ENCODE peak calls at places on chromosomes 11 and 22, in four cellular contexts. R is lower lobe of right lung, C is pancreas, A is spleen. G is an unnamed sample.

GRCh38 chr11:67662806-67663514 is 11.5 kb downstream of the ALDH3B2 start:
- DNase-seq in C (no peak), R (no peak), A (no peak), G (no peak)

GRCh38 chr11:14499178-14499559 is 442 bp downstream of the COPB1 start:
- DNase-seq in C (peak), R (peak), A (peak), G (peak)

GRCh38 chr11:64960719-64961118 is 11.2 kb downstream of the MAJIN start:
- DNase-seq in A (no peak), C (no peak), R (no peak), G (no peak)

GRCh38 chr11:101436511-101437142 is 147.2 kb downstream of the TRPC6 start:
- DNase-seq in R (no peak), A (no peak), C (peak), G (peak)

GRCh38 chr11:61075891-61076290 is 26.4 kb upstream of the CD5 start:
- DNase-seq in C (no peak), A (no peak), R (no peak), G (no peak)

GRCh38 chr11:77547863-77548551 is 41.7 kb upstream of the AQP11 start:
- DNase-seq in R (no peak), C (peak), A (no peak), G (peak)

GRCh38 chr11:31826530-31827438 is 15.7 kb upstream of the PAX6 start:
- DNase-seq in C (no peak), A (no peak), R (no peak), G (no peak)

GRCh38 chr22:33188316-33188715 is 130.1 kb upstream of the SYN3 start:
- DNase-seq in R (no peak), C (no peak), A (no peak), G (no peak)

GRCh38 chr11:69881467-69882269 is 62.5 kb upstream of the FGF3 start:
- DNase-seq in R (peak), A (peak), C (no peak), G (no peak)

GRCh38 chr11:643366-643765 is 6.3 kb downstream of the DRD4 start:
- DNase-seq in R (no peak), C (no peak), A (no peak), G (no peak)

GRCh38 chr11:28104984-28105383 is 3.0 kb downstream of the KIF18A start:
- DNase-seq in R (no peak), C (no peak), A (no peak), G (no peak)

GRCh38 chr11:28105869-28106268 is 2.1 kb downstream of the KIF18A start:
- DNase-seq in R (no peak), C (no peak), A (no peak), G (no peak)

GRCh38 chr11:28107331-28107725 is 628 bp downstream of the KIF18A start:
- DNase-seq in R (no peak), C (no peak), A (no peak), G (peak)

GRCh38 chr11:28106351-28107043 is 1.5 kb downstream of the KIF18A start:
- DNase-seq in A (peak), C (no peak), R (no peak), G (no peak)

DNA sequence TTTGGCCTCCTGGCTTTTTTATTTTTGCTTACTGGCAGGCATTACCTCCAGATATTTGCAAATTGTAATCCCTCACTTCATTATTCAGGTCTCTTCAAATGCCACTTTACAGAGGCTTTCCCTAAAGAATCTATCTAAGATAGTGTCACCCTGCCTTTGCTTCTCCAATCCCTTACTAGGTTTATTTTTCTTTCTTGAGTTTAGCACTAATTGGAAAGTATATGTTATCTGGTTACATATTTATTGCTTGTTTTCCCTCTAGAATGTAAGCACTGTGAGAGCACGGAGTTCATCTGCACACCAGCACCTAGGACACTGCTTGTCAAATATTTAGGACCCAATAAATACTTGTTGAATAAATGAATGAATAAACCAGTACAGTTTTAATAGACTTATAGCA is 3.5 kb downstream of the KIF18A start:
- DNase-seq in A (no peak), R (no peak), C (no peak), G (no peak)
- H3K27ac ChIP-seq in A (no peak), R (no peak), C (no peak), G (no peak)

GRCh38 chr22:17570851-17571631 is 7.7 kb downstream of the SLC25A18 start:
- DNase-seq in A (peak), R (peak), C (no peak), G (no peak)
- H3K4me3 ChIP-seq in A (no peak), R (peak), C (peak), G (no peak)

GRCh38 chr22:48523091-48523490 is 1304.6 kb downstream of the BRD1 start:
- DNase-seq in C (no peak), A (no peak), R (no peak), G (no peak)
- TF ChIP-seq CTCF in C (no peak), A (no peak), R (no peak), G (no peak)

DNA sequence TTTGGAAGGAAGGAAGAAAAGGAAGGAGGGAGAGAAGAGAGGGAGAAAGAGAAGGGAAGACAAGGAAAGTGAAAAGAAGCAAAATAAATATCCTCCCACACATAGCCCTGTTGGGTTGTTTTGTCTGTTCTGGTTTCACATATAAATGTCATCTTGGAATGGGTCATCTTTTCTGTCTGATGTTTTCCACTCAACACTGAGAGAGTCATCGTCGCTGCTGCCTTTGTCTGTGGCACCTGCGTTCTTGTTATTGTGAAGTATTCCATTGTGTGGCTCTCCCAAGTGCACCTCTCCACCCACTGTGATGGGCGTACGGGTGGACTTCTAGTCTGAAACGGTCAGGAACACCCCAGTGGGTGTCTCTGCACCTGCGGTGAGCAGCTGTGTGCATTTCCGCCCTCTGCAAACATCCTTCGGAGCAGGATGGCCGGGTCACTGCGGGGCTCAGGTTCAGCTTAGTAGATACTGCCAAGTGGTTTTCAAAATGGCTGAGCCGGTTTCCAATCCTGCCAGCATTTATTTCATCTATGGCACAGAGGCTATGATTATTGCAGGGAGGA is 34.5 kb upstream of the RTL6 start:
- DNase-seq in C (no peak), R (no peak), A (no peak), G (no peak)
- H3K27ac ChIP-seq in C (no peak), R (no peak), A (no peak), G (no peak)

GRCh38 chr22:50475652-50476002 is 792 bp upstream of the SBF1 start:
- DNase-seq in A (no peak), C (no peak), R (no peak), G (no peak)
- H3K4me3 ChIP-seq in A (peak), C (peak), R (peak), G (peak)

GRCh38 chr11:87740513-87740912 is 434.7 kb downstream of the RAB38 start:
- DNase-seq in R (no peak), C (no peak), A (no peak), G (no peak)

GRCh38 chr11:87740968-87741367 is 434.3 kb downstream of the RAB38 start:
- DNase-seq in R (no peak), A (no peak), C (no peak), G (no peak)

GRCh38 chr11:87739766-87740165 is 435.5 kb downstream of the RAB38 start:
- DNase-seq in R (no peak), C (no peak), A (no peak), G (no peak)

GRCh38 chr11:87743002-87743401 is 432.2 kb downstream of the RAB38 start:
- DNase-seq in R (no peak), C (no peak), A (no peak), G (peak)
- TF ChIP-seq CTCF in R (peak), C (no peak), A (no peak), G (peak)

GRCh38 chr11:75667831-75668507 is 869 bp downstream of the MAP6 start:
- DNase-seq in A (no peak), C (peak), R (peak), G (peak)
- H3K27ac ChIP-seq in A (no peak), C (no peak), R (peak), G (no peak)

DNA sequence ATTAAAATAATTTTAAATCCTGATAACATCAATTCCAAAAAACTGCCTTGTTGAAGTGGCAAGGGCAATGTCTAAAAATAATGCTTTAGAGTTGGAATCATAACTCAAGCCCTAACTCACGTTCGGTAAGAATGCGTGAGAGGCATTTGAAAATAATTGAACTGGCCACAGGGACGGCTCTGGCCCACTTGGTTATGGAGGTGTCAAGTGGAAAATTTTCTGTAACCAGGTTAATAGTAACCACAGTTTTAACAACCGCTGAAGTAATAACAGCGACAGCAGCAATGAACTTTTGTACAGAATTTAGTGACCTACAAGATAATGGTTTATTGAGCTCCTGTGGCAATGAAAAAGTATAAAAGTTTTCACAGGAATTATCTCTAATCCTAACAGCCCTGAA is 79.4 kb downstream of the ETS1 start:
- DNase-seq in C (no peak), A (no peak), R (no peak), G (no peak)
- H3K4me3 ChIP-seq in C (peak), A (peak), R (peak), G (no peak)

GRCh38 chr11:32874144-32874543 is 18.5 kb upstream of the QSER1 start:
- DNase-seq in R (no peak), A (no peak), C (no peak), G (no peak)

DNA sequence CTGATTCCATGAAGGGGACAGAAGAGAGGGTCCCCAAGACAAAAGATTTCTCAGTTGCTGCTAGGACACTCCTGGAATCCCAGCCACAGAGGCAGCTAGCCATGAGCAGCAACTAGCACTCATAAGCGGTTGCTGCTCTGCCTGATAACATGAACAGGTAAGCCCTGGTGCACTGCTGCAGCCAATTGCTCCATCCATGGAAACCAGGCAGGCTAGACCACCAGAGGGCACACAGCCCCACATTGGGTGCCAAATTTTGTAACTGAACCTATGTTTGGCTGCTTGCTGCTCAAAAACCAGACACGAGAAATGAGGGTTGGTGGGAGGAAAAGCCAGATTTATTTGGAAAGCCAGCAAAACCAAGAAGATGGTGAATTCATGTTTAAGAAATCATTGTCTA is 21.9 kb upstream of the QSER1 start:
- DNase-seq in C (no peak), A (no peak), R (no peak), G (peak)
- TF ChIP-seq CTCF in C (no peak), A (peak), R (peak), G (peak)

G was measured in WERI-Rb-1.